ENCODE peak calls at places on chromosomes 3 and 15, in seven cellular contexts. N is sigmoid colon, Y is body of pancreas, J is uterus, D is K562, G is GM12878, E is heart left ventricle. H is an unnamed sample.

GRCh38 chr3:49619649-49620048 is 54.5 kb upstream of the APEH start:
- DNase-seq in G (no peak), E (no peak), J (no peak), N (no peak), Y (no peak), D (no peak), H (no peak)

GRCh38 chr3:72820405-72820804 is 27.8 kb downstream of the SHQ1 start:
- DNase-seq in Y (peak; percentile 47), G (no peak), E (peak; percentile 37), N (no peak), D (no peak), J (peak; percentile 71), H (peak; percentile 79)

GRCh38 chr3:73855792-73856191 is 231.1 kb upstream of the PDZRN3 start:
- DNase-seq in J (no peak), D (no peak), N (no peak), G (no peak), Y (no peak), E (no peak), H (no peak)

GRCh38 chr3:171407746-171408145 is 52.5 kb downstream of the TNIK start:
- DNase-seq in E (no peak), J (no peak), N (no peak), D (peak; percentile 16), G (no peak), Y (no peak), H (no peak)

GRCh38 chr15:75229191-75230015 is 27.7 kb downstream of the C15orf39 start:
- DNase-seq in Y (peak; percentile 1), D (no peak), E (no peak), J (no peak), N (peak; percentile 56), G (no peak), H (no peak)

GRCh38 chr3:85427467-85427866 is 468.7 kb downstream of the CADM2 start:
- DNase-seq in G (no peak), D (no peak), E (no peak), J (no peak), Y (no peak), N (no peak), H (no peak)

GRCh38 chr15:45457215-45457614 is 65.3 kb downstream of the SLC30A4 start:
- DNase-seq in J (no peak), Y (no peak), D (no peak), E (no peak), N (no peak), G (no peak), H (no peak)

GRCh38 chr3:16846373-16847078 is 38.2 kb upstream of the PLCL2 start:
- DNase-seq in D (no peak), N (no peak), J (no peak), Y (peak; percentile 32), G (no peak), E (no peak), H (no peak)

GRCh38 chr3:30786360-30786759 is 108.1 kb downstream of the GADL1 start:
- DNase-seq in D (no peak), Y (no peak), E (no peak), J (no peak), G (no peak), N (no peak), H (no peak)

GRCh38 chr3:51390186-51390585 is 899 bp upstream of the RBM15B start:
- DNase-seq in J (no peak), N (no peak), E (no peak), D (no peak), G (no peak), Y (no peak), H (no peak)

GRCh38 chr15:80953953-80954778 is 35.5 kb downstream of the MESD start:
- DNase-seq in D (no peak), Y (no peak), E (no peak), J (no peak), G (no peak), N (no peak), H (no peak)

GRCh38 chr15:52019394-52020252 is 604 bp downstream of the MAPK6 start:
- DNase-seq in J (peak; percentile 85), D (peak; percentile 89), Y (peak; percentile 88), N (peak; percentile 95), G (no peak), E (peak; percentile 90), H (peak; percentile 69)
- TF ChIP-seq POLR2A in J (peak; percentile 21), D (peak; percentile 67), Y (peak; percentile 82), N (peak; percentile 63), G (no peak), E (peak; percentile 45), H (peak; percentile 69)

GRCh38 chr15:90716976-90717821 is at the start of gene BLM:
- DNase-seq in D (peak; percentile 99), Y (peak; percentile 95), G (peak; percentile 93), J (peak; percentile 95), N (peak; percentile 98), E (peak; percentile 98), H (peak; percentile 96)

GRCh38 chr15:90713081-90713480 is 4.1 kb upstream of the BLM start:
- DNase-seq in D (no peak), Y (no peak), E (no peak), J (no peak), G (no peak), N (no peak), H (no peak)

GRCh38 chr15:90718232-90718631 is 1.1 kb downstream of the BLM start:
- DNase-seq in E (no peak), G (no peak), D (no peak), N (no peak), Y (no peak), J (no peak), H (no peak)

GRCh38 chr15:90711842-90712241 is 5.3 kb upstream of the BLM start:
- DNase-seq in Y (no peak), N (no peak), E (no peak), J (no peak), G (no peak), D (no peak), H (no peak)

DNA sequence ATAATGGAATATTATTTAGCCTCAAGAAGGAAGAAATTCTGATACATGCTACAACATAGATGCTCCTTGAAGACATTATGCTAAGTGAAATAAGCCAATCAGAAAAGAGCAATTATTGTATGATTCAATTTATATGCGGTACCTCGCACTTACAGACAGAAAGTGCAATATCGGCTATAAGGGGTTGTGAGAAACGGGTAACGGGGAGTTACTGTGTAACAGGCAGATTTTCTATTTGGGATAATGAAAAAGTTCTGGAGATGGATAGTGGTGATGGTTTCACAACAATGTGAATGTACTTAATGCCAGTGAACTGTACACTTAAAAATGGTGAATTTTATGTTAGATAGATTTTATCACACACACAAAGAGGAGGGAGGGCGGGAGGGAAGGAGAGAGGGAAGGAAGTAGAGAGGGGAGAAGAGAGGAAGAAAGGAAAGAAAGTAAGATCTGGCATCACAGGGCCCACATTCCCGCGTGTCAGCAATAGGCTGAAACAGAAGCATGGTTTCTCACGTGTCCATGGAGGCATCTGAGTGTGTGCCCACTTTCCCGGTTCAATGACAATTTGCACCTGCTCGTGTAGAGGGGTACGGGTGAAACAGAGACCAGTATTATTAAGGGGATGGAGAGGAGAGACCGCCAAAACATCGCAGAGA is 700 bp upstream of the BLM start:
- DNase-seq in G (no peak), J (no peak), D (peak; percentile 31), E (no peak), N (no peak), Y (no peak), H (no peak)
- TF ChIP-seq POLR2A in G (no peak), J (no peak), D (no peak), E (no peak), N (no peak), Y (no peak), H (no peak)

GRCh38 chr3:155742339-155742980 is 2.4 kb downstream of the PLCH1 start:
- DNase-seq in D (no peak), N (no peak), G (no peak), J (no peak), Y (no peak), E (no peak), H (no peak)

GRCh38 chr3:155743616-155744015 is 1.3 kb downstream of the PLCH1 start:
- DNase-seq in Y (no peak), J (no peak), G (no peak), D (no peak), N (no peak), E (no peak), H (no peak)

GRCh38 chr3:155744626-155745324 is at the start of gene PLCH1:
- DNase-seq in E (peak; percentile 48), J (peak; percentile 39), G (no peak), D (peak; percentile 64), N (peak; percentile 74), Y (peak; percentile 80), H (peak; percentile 66)

GRCh38 chr3:155745795-155746550 is 1.1 kb upstream of the PLCH1 start:
- DNase-seq in Y (peak; percentile 21), J (no peak), N (no peak), D (peak; percentile 17), E (no peak), G (no peak), H (no peak)

GRCh38 chr3:155744091-155744625 is 713 bp downstream of the PLCH1 start:
- DNase-seq in G (no peak), Y (peak; percentile 68), N (no peak), E (peak; percentile 39), D (peak; percentile 77), J (no peak), H (peak; percentile 36)
- TF ChIP-seq POLR2A in G (no peak), Y (peak; percentile 41), N (no peak), E (no peak), D (no peak), J (no peak), H (peak; percentile 30)

DNA sequence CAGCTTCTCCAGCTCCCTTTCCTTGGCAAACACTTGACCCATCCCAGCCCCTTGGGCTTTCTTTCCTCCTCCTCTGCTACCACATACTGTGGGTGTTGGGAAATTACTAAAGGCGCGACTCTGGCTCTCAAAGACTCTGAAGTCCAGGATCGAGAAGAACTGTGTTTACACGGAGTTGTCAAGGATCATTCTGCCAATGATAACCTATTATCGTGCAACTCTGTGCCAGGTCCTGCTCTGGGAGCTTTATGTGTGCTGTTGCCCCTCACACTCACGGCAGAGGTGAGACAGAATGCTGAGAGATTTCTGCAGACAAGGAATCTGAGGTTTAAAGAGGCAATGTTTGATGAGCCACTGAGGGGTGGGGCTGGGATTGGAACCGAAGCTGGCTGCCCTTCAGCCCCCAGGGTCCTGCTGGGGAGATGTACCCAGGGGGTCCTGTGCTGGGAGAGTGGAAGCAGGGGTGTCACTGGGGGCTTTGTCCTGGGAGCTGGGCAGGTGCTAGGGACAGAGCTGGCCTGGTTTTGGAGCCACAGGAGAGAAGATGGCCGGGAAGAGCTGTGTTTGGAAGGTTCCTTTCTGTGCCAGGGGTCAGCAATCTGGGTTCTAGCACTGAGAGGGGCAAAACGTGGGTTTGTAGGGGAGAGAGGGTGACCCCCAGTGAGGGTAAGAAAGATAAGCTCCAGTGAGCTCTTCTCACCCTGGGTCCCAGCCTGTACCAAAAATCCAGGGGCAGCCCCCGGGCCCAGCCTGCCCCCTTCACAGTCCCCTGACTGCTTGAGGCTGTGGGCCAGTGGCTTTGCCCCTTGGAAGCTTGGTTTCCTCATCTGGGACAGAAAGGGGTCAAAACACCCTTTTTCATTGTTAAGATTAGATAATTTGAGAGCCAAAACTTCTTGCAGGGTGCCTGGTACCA is 69.4 kb downstream of the SMAD3 start:
- DNase-seq in G (no peak), N (peak; percentile 66), Y (no peak), D (no peak), E (no peak), J (no peak), H (no peak)
- TF ChIP-seq POLR2A in G (no peak), N (no peak), Y (peak; percentile 11), D (no peak), E (no peak), J (no peak), H (no peak)

H was measured in prostate gland.